ENCODE peak calls at places on chromosome 14, in nine cellular contexts. One of them, this sample, is unnamed.

GRCh38 chr14:95320076-95320895 is 578 bp upstream of the CLMN start:
- DNase-seq in adrenal gland: no peak
- DNase-seq in OCI-LY7: peak
- DNase-seq in gastrocnemius medialis: no peak
- DNase-seq in HCT116: no peak
- DNase-seq in IMR-90: no peak
- DNase-seq in H9: peak
- DNase-seq in astrocyte: no peak
- DNase-seq in neuronal stem cell: peak
- DNase-seq in this sample: no peak

GRCh38 chr14:94867931-94868597 is 98.2 kb upstream of the GSC start:
- DNase-seq in adrenal gland: no peak
- DNase-seq in H9: no peak
- DNase-seq in neuronal stem cell: no peak
- DNase-seq in OCI-LY7: no peak
- DNase-seq in gastrocnemius medialis: no peak
- DNase-seq in IMR-90: no peak
- DNase-seq in HCT116: no peak
- DNase-seq in astrocyte: peak
- DNase-seq in this sample: no peak

GRCh38 chr14:96167224-96168148 is 37.2 kb upstream of the BDKRB2 start:
- DNase-seq in IMR-90: peak
- DNase-seq in gastrocnemius medialis: no peak
- DNase-seq in neuronal stem cell: no peak
- DNase-seq in adrenal gland: no peak
- DNase-seq in OCI-LY7: no peak
- DNase-seq in astrocyte: peak
- DNase-seq in HCT116: no peak
- DNase-seq in H9: peak
- DNase-seq in this sample: no peak

GRCh38 chr14:101228949-101229541 is 325.5 kb upstream of the RTL1 start:
- DNase-seq in H9: peak
- DNase-seq in neuronal stem cell: no peak
- DNase-seq in astrocyte: no peak
- DNase-seq in adrenal gland: peak
- DNase-seq in gastrocnemius medialis: no peak
- DNase-seq in OCI-LY7: no peak
- DNase-seq in IMR-90: no peak
- DNase-seq in HCT116: no peak
- DNase-seq in this sample: no peak

GRCh38 chr14:22039938-22040780 is 366.5 kb upstream of the OR4E1 start:
- DNase-seq in gastrocnemius medialis: no peak
- DNase-seq in OCI-LY7: peak
- DNase-seq in astrocyte: no peak
- DNase-seq in HCT116: peak
- DNase-seq in IMR-90: no peak
- DNase-seq in adrenal gland: no peak
- DNase-seq in H9: no peak
- DNase-seq in neuronal stem cell: no peak
- DNase-seq in this sample: peak

GRCh38 chr14:79407572-79407971 is 803.7 kb downstream of the DIO2 start:
- DNase-seq in OCI-LY7: no peak
- DNase-seq in IMR-90: no peak
- DNase-seq in adrenal gland: no peak
- DNase-seq in neuronal stem cell: no peak
- DNase-seq in gastrocnemius medialis: no peak
- DNase-seq in HCT116: no peak
- DNase-seq in astrocyte: no peak
- DNase-seq in H9: no peak
- DNase-seq in this sample: no peak

GRCh38 chr14:36508418-36509051 is 11.5 kb downstream of the NKX2-1 start:
- DNase-seq in OCI-LY7: no peak
- DNase-seq in astrocyte: no peak
- DNase-seq in neuronal stem cell: no peak
- DNase-seq in HCT116: no peak
- DNase-seq in IMR-90: no peak
- DNase-seq in gastrocnemius medialis: no peak
- DNase-seq in H9: peak
- DNase-seq in adrenal gland: no peak
- DNase-seq in this sample: no peak

GRCh38 chr14:21039585-21040369 is 2.4 kb upstream of the RNASE7 start:
- DNase-seq in neuronal stem cell: peak
- DNase-seq in OCI-LY7: peak
- DNase-seq in IMR-90: peak
- DNase-seq in gastrocnemius medialis: no peak
- DNase-seq in HCT116: peak
- DNase-seq in astrocyte: peak
- DNase-seq in adrenal gland: peak
- DNase-seq in H9: peak
- DNase-seq in this sample: no peak

GRCh38 chr14:79279645-79280399 is 931.5 kb downstream of the DIO2 start:
- DNase-seq in HCT116: no peak
- DNase-seq in adrenal gland: no peak
- DNase-seq in gastrocnemius medialis: no peak
- DNase-seq in OCI-LY7: no peak
- DNase-seq in IMR-90: peak
- DNase-seq in H9: peak
- DNase-seq in neuronal stem cell: no peak
- DNase-seq in astrocyte: no peak
- DNase-seq in this sample: no peak

GRCh38 chr14:20848955-20849570 is 42.1 kb upstream of the RNASE3 start:
- DNase-seq in astrocyte: no peak
- DNase-seq in gastrocnemius medialis: no peak
- DNase-seq in neuronal stem cell: no peak
- DNase-seq in HCT116: no peak
- DNase-seq in IMR-90: no peak
- DNase-seq in H9: no peak
- DNase-seq in OCI-LY7: no peak
- DNase-seq in adrenal gland: no peak
- DNase-seq in this sample: no peak

GRCh38 chr14:92105845-92106094 is 612 bp downstream of the ATXN3 start:
- DNase-seq in IMR-90: no peak
- DNase-seq in neuronal stem cell: peak
- DNase-seq in HCT116: no peak
- DNase-seq in astrocyte: peak
- DNase-seq in OCI-LY7: peak
- DNase-seq in gastrocnemius medialis: peak
- DNase-seq in adrenal gland: peak
- DNase-seq in H9: no peak
- DNase-seq in this sample: no peak

GRCh38 chr14:101177301-101178055 is 274.0 kb upstream of the RTL1 start:
- DNase-seq in astrocyte: no peak
- DNase-seq in neuronal stem cell: no peak
- DNase-seq in HCT116: no peak
- DNase-seq in H9: peak
- DNase-seq in adrenal gland: peak
- DNase-seq in OCI-LY7: no peak
- DNase-seq in gastrocnemius medialis: no peak
- DNase-seq in IMR-90: no peak
- DNase-seq in this sample: no peak

GRCh38 chr14:50937325-50937724 is 7.0 kb downstream of the PYGL start:
- DNase-seq in H9: no peak
- DNase-seq in adrenal gland: no peak
- DNase-seq in IMR-90: peak
- DNase-seq in OCI-LY7: no peak
- DNase-seq in HCT116: no peak
- DNase-seq in gastrocnemius medialis: no peak
- DNase-seq in neuronal stem cell: no peak
- DNase-seq in astrocyte: peak
- DNase-seq in this sample: no peak

DNA sequence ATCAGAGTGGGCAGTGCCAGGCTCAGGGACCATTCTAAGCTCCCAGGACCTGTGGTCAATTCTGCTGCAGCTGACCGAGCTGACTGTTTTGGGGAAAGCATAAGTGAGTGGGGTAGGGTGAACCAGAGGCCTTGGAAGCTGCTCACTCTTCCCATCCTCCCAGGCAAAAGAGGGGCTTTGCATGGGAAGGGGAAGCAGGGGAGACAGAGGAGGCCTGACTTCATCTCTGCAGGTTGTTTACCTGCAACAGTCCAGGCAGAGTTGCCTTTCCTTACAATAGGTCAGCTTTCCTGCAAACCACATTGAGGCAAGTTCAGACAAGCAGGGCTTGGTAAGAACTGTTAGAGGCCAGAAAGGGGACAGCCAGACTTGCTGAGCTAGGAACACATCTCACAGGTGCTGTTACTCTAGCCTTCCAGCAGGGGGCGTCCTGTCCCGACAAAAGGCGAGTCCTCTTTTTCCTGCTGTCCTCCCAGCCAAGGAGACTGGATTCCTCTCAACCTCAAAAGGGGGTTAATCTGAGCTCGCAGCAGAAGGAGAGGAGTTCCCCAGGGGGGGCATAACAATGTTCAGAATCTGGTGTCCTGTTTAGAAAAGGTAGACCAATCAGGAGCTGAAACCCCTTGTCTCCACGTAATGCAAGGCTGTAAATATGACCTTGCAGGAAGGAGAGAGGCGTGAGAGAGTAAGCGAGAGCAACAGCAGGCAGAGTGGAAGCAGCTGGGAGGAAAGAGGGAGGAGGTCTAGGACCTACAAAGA is 4.3 kb upstream of the DHRS2 start:
- DNase-seq in OCI-LY7: peak
- DNase-seq in astrocyte: peak
- DNase-seq in H9: peak
- DNase-seq in gastrocnemius medialis: peak
- DNase-seq in neuronal stem cell: peak
- DNase-seq in HCT116: peak
- DNase-seq in adrenal gland: peak
- DNase-seq in IMR-90: peak
- DNase-seq in this sample: peak
- H3K27ac ChIP-seq in OCI-LY7: no peak
- H3K27ac ChIP-seq in astrocyte: no peak
- H3K27ac ChIP-seq in H9: no peak
- H3K27ac ChIP-seq in gastrocnemius medialis: no peak
- H3K27ac ChIP-seq in neuronal stem cell: no peak
- H3K27ac ChIP-seq in HCT116: peak
- H3K27ac ChIP-seq in adrenal gland: no peak
- H3K27ac ChIP-seq in IMR-90: no peak
- H3K27ac ChIP-seq in this sample: no peak

DNA sequence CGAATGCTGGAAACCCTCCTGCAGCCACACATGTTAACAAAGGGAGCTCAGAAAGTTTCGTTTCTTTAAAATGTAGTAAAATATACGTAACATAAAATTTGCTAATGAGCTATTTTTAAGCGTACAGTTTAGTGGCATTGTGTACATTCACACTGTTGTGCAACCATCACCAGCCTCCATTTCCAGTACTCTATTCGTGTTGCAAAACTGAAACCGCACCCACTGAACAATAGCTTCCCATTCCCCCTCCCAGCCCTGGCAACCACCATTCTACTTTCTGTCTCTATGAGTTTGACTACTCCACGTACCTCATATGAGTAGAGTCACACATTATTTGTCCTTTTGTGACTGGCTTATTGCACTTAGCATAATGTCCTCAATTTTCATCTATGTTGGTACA is 185.8 kb downstream of the TTC7B start:
- DNase-seq in neuronal stem cell: no peak
- DNase-seq in OCI-LY7: no peak
- DNase-seq in H9: no peak
- DNase-seq in IMR-90: no peak
- DNase-seq in gastrocnemius medialis: no peak
- DNase-seq in HCT116: no peak
- DNase-seq in adrenal gland: peak
- DNase-seq in astrocyte: no peak
- DNase-seq in this sample: no peak
- H3K27ac ChIP-seq in neuronal stem cell: no peak
- H3K27ac ChIP-seq in OCI-LY7: no peak
- H3K27ac ChIP-seq in H9: no peak
- H3K27ac ChIP-seq in IMR-90: no peak
- H3K27ac ChIP-seq in gastrocnemius medialis: peak
- H3K27ac ChIP-seq in HCT116: no peak
- H3K27ac ChIP-seq in adrenal gland: peak
- H3K27ac ChIP-seq in astrocyte: no peak
- H3K27ac ChIP-seq in this sample: no peak

GRCh38 chr14:99241314-99242035 is 30.5 kb downstream of the BCL11B start:
- DNase-seq in IMR-90: no peak
- DNase-seq in adrenal gland: no peak
- DNase-seq in H9: no peak
- DNase-seq in HCT116: no peak
- DNase-seq in neuronal stem cell: no peak
- DNase-seq in gastrocnemius medialis: no peak
- DNase-seq in OCI-LY7: no peak
- DNase-seq in astrocyte: no peak
- DNase-seq in this sample: peak

GRCh38 chr14:99237288-99237687 is 34.7 kb downstream of the BCL11B start:
- DNase-seq in HCT116: no peak
- DNase-seq in H9: no peak
- DNase-seq in gastrocnemius medialis: no peak
- DNase-seq in IMR-90: no peak
- DNase-seq in adrenal gland: no peak
- DNase-seq in neuronal stem cell: no peak
- DNase-seq in OCI-LY7: no peak
- DNase-seq in astrocyte: no peak
- DNase-seq in this sample: peak

GRCh38 chr14:99238234-99238633 is 33.8 kb downstream of the BCL11B start:
- DNase-seq in gastrocnemius medialis: no peak
- DNase-seq in H9: no peak
- DNase-seq in astrocyte: no peak
- DNase-seq in OCI-LY7: no peak
- DNase-seq in neuronal stem cell: no peak
- DNase-seq in HCT116: no peak
- DNase-seq in IMR-90: no peak
- DNase-seq in adrenal gland: no peak
- DNase-seq in this sample: no peak

GRCh38 chr14:99240512-99241313 is 31.3 kb downstream of the BCL11B start:
- DNase-seq in IMR-90: no peak
- DNase-seq in OCI-LY7: no peak
- DNase-seq in adrenal gland: no peak
- DNase-seq in gastrocnemius medialis: no peak
- DNase-seq in HCT116: no peak
- DNase-seq in astrocyte: no peak
- DNase-seq in H9: no peak
- DNase-seq in neuronal stem cell: no peak
- DNase-seq in this sample: peak

DNA sequence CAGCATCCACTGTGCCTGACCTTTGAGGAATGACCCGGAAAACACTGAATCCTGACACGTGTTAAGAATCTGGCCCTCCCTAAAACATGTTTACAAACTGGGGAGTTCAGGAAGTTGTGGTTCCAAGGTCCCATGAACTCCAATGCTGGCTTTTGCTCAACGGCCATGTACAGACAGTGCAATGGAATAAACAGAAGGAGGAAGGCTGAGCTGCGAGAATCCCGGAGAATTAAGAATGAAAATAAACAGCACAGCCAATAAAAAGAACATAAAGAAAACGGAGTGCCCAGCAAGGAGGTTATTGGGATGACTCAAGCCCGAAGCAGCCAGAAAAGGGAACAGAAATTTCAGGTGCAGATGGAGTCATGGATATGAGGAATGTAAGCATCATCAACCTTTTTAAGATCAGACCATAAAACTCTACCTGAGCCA is 32.3 kb downstream of the BCL11B start:
- DNase-seq in astrocyte: no peak
- DNase-seq in OCI-LY7: no peak
- DNase-seq in HCT116: no peak
- DNase-seq in gastrocnemius medialis: no peak
- DNase-seq in H9: no peak
- DNase-seq in IMR-90: no peak
- DNase-seq in neuronal stem cell: no peak
- DNase-seq in adrenal gland: no peak
- DNase-seq in this sample: no peak
- H3K27ac ChIP-seq in astrocyte: no peak
- H3K27ac ChIP-seq in OCI-LY7: no peak
- H3K27ac ChIP-seq in HCT116: no peak
- H3K27ac ChIP-seq in gastrocnemius medialis: no peak
- H3K27ac ChIP-seq in H9: no peak
- H3K27ac ChIP-seq in IMR-90: no peak
- H3K27ac ChIP-seq in neuronal stem cell: no peak
- H3K27ac ChIP-seq in adrenal gland: no peak
- H3K27ac ChIP-seq in this sample: peak

GRCh38 chr14:67942311-67942710 is 122.7 kb downstream of the RAD51B start:
- DNase-seq in neuronal stem cell: no peak
- DNase-seq in astrocyte: no peak
- DNase-seq in IMR-90: peak
- DNase-seq in OCI-LY7: no peak
- DNase-seq in gastrocnemius medialis: no peak
- DNase-seq in adrenal gland: no peak
- DNase-seq in H9: no peak
- DNase-seq in HCT116: no peak
- DNase-seq in this sample: no peak
- H3K27ac ChIP-seq in neuronal stem cell: no peak
- H3K27ac ChIP-seq in astrocyte: no peak
- H3K27ac ChIP-seq in IMR-90: peak
- H3K27ac ChIP-seq in OCI-LY7: no peak
- H3K27ac ChIP-seq in gastrocnemius medialis: peak
- H3K27ac ChIP-seq in adrenal gland: peak
- H3K27ac ChIP-seq in H9: no peak
- H3K27ac ChIP-seq in HCT116: peak
- H3K27ac ChIP-seq in this sample: no peak

This sample was measured in CD4-positive, CD25-positive, alpha-beta regulatory T cell.